ENCODE peak calls at places on chromosomes 2 and 18, in seven cellular contexts. Y, W, R, T, E, G and B are unnamed samples.
A peak's percentile ranks its signal among the peaks of the same experiment; 100 is the strongest.

GRCh38 chr2:227471924-227472264 is at the start of gene AGFG1:
- DNase-seq in Y (peak; percentile 83), W (peak; percentile 90), R (peak; percentile 88), T (peak; percentile 82), E (peak; percentile 70), G (no peak), B (peak; percentile 57)

GRCh38 chr2:218718058-218718457 is 7.4 kb downstream of the TTLL4 start:
- DNase-seq in Y (no peak), W (no peak), R (no peak), T (no peak), E (no peak), G (no peak), B (no peak)

GRCh38 chr2:217797661-217798069 is 205.1 kb downstream of the TNS1 start:
- DNase-seq in Y (no peak), W (no peak), R (no peak), T (no peak), E (peak; percentile 62), G (no peak), B (peak; percentile 96)

GRCh38 chr2:129904532-129905446 is 74.7 kb upstream of the RAB6C start:
- DNase-seq in Y (no peak), W (no peak), R (no peak), T (no peak), E (no peak), G (no peak), B (no peak)

GRCh38 chr18:76390452-76391035 is 104.5 kb downstream of the ZNF516 start:
- DNase-seq in Y (no peak), W (no peak), R (no peak), T (no peak), E (peak; percentile 46), G (no peak), B (no peak)

GRCh38 chr2:74876081-74876886 is 42.4 kb downstream of the HK2 start:
- DNase-seq in Y (peak; percentile 47), W (peak; percentile 63), R (no peak), T (peak; percentile 71), E (peak; percentile 26), G (no peak), B (peak; percentile 33)

GRCh38 chr18:56221195-56222065 is 417.0 kb downstream of the TXNL1 start:
- DNase-seq in Y (no peak), W (no peak), R (no peak), T (no peak), E (no peak), G (peak; percentile 49), B (no peak)

GRCh38 chr2:219570924-219571310 is 422 bp downstream of the OBSL1 start:
- DNase-seq in Y (peak; percentile 22), W (peak; percentile 47), R (no peak), T (peak; percentile 34), E (no peak), G (no peak), B (no peak)

GRCh38 chr2:19710230-19710629 is 191.6 kb downstream of the TTC32 start:
- DNase-seq in Y (no peak), W (no peak), R (no peak), T (no peak), E (no peak), G (no peak), B (peak; percentile 52)

GRCh38 chr18:76394780-76395476 is 100.1 kb downstream of the ZNF516 start:
- DNase-seq in Y (peak; percentile 40), W (no peak), R (no peak), T (no peak), E (peak; percentile 17), G (no peak), B (peak; percentile 87)

GRCh38 chr2:231925303-231926179 is 655 bp downstream of the NPPC start:
- DNase-seq in Y (peak; percentile 80), W (peak; percentile 94), R (peak; percentile 84), T (peak; percentile 93), E (peak; percentile 73), G (peak; percentile 61), B (peak; percentile 47)

GRCh38 chr2:231926180-231926741 is at the start of gene NPPC:
- DNase-seq in Y (peak; percentile 56), W (peak; percentile 88), R (peak; percentile 65), T (peak; percentile 47), E (peak; percentile 39), G (no peak), B (peak; percentile 22)

GRCh38 chr2:231922945-231923344 is 3.3 kb downstream of the NPPC start:
- DNase-seq in Y (no peak), W (no peak), R (no peak), T (no peak), E (no peak), G (no peak), B (no peak)

GRCh38 chr2:231923951-231924888 is 2.0 kb downstream of the NPPC start:
- DNase-seq in Y (no peak), W (no peak), R (no peak), T (no peak), E (no peak), G (no peak), B (no peak)

DNA sequence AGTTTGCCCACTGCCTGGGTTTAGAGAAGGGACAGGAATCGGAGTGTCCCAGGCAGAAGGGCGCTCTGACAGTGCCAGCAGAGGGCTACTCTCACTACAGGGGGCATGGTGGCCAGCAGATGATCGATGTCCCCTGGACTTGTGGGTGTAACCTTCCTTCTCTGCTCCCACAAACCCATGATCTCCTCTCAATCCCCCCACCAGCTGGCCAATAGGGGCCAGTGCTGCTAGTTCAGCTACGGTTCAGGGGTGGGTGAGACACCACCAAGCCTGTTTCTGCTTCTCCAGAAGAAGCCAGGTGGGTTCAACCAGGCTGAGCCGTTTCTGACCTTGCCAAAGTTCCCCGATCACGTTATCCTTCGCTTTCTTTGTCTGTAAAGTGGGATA is 1.3 kb downstream of the NPPC start:
- DNase-seq in Y (no peak), W (no peak), R (no peak), T (no peak), E (no peak), G (no peak), B (no peak)
- H3K4me3 ChIP-seq in Y (no peak overlapping the region), W (no peak overlapping the region), R (peak overlapping the region; percentile 59), T (no peak overlapping the region), E (no peak overlapping the region), G (no peak overlapping the region), B (no peak overlapping the region)

GRCh38 chr2:202149155-202149762 is 76.2 kb downstream of the KIAA2012 start:
- DNase-seq in Y (peak; percentile 66), W (peak; percentile 18), R (peak; percentile 45), T (peak; percentile 81), E (peak; percentile 78), G (no peak), B (no peak)
- H3K4me3 ChIP-seq in Y (no peak overlapping the region), W (no peak overlapping the region), R (no peak overlapping the region), T (no peak overlapping the region), E (no peak overlapping the region), G (no peak overlapping the region), B (no peak overlapping the region)

GRCh38 chr2:127106457-127106997 is 427 bp downstream of the BIN1 start:
- DNase-seq in Y (peak; percentile 33), W (no peak), R (peak; percentile 32), T (peak; percentile 27), E (no peak), G (no peak), B (no peak)

GRCh38 chr2:127104166-127104660 is 2.7 kb downstream of the BIN1 start:
- DNase-seq in Y (no peak), W (no peak), R (no peak), T (no peak), E (no peak), G (no peak), B (no peak)

GRCh38 chr2:127106998-127107621 is at the start of gene BIN1:
- DNase-seq in Y (peak; percentile 94), W (peak; percentile 92), R (peak; percentile 87), T (peak; percentile 94), E (peak; percentile 81), G (peak; percentile 52), B (peak; percentile 74)

GRCh38 chr2:127104881-127105655 is 1.9 kb downstream of the BIN1 start:
- DNase-seq in Y (no peak), W (no peak), R (peak; percentile 31), T (no peak), E (peak; percentile 49), G (no peak), B (no peak)

DNA sequence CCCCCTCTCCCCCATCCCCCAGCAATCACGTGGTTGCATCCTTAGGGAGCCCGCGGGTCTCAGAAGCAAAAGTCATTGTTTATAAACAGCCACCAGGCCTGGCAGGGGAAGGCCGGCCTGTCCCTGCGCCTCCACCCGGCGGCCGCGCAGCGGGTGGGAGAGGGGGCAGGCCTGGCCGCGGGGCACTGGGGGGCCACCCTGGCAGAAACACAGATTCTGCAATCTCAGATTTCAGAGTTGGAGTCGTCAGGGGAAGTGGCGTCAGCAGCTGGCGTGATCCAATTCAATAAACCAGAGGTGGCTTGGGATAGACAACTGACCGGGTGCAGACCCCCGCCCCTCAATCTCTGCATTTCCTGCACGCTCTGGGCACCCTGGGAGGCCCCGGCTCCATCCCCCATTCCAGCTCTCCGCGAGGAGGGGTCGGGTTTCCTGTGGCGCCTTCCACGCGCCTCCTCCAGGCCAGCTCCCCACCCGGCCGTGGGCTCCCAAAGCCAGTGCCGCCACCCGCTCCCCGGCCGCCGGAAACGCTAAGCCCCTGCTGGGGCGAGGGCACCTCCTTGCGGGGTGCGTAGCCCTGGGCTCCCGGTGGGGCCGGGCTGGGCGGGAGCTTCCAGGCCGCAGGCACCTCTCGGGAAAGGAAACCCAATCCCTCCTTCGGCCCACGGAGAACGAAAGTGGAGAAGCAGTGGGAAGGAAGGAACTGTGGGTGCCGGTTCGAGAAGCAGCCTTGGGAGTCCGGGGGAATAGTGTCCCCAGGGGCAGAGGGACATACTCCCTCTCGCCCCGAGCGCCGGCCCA is 1.1 kb downstream of the BIN1 start:
- DNase-seq in Y (peak; percentile 69), W (peak; percentile 47), R (no peak), T (peak; percentile 60), E (no peak), G (no peak), B (no peak)
- H3K4me3 ChIP-seq in Y (peak overlapping the region; percentile 83), W (peak overlapping the region; percentile 45), R (peak overlapping the region; percentile 90), T (peak overlapping the region; percentile 67), E (peak overlapping the region; percentile 64), G (peak overlapping the region; percentile 63), B (peak overlapping the region; percentile 68)

DNA sequence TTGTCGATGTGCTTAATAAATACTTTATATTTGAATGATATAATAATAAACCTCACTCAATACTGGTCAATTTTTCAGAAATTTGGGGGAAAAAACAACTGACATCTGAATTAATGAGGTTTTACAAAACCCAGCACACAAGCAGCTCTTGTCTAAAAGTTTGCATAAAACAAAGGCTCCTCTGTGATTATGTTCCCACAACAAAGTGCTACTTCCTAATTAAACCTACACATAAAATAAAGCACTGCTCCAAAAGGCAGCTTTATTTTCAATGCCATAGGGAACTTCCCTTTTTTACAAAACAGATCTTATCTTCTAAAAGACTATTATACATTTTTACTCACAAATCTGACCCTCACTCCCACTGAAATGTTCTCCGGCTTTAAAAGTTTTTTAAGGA is 47.1 kb downstream of the LAMA1 start:
- DNase-seq in Y (no peak), W (no peak), R (no peak), T (no peak), E (no peak), G (no peak), B (no peak)
- H3K4me3 ChIP-seq in Y (no peak overlapping the region), W (no peak overlapping the region), R (no peak overlapping the region), T (no peak overlapping the region), E (no peak overlapping the region), G (no peak overlapping the region), B (no peak overlapping the region)

GRCh38 chr2:102418421-102418961 is 4.5 kb upstream of the IL18RAP start:
- DNase-seq in Y (peak; percentile 16), W (no peak), R (no peak), T (peak; percentile 77), E (no peak), G (no peak), B (peak; percentile 14)
- H3K4me3 ChIP-seq in Y (no peak overlapping the region), W (no peak overlapping the region), R (no peak overlapping the region), T (no peak overlapping the region), E (no peak overlapping the region), G (no peak overlapping the region), B (no peak overlapping the region)